ENCODE peak calls at places on chromosomes 2 and 18, in ten cellular contexts. One of them, this sample, is unnamed.

GRCh38 chr2:57906152-57906732 is 140.4 kb upstream of the VRK2 start:
- DNase-seq in dermis blood vessel endothelial cell: peak
- DNase-seq in nucleus accumbens: no peak
- DNase-seq in sciatic nerve: no peak
- DNase-seq in CD4-positive, alpha-beta memory T cell: peak
- DNase-seq in endothelial cell: no peak
- DNase-seq in NCI-H460: peak
- DNase-seq in stimulated activated CD4-positive, alpha-beta T cell treated with anti-CD3 and anti-CD28 coated beads, Interleukin-1b, Interleukin-23, amount 100 ng/mL, for 48 hours: no peak
- DNase-seq in small intestine: peak
- DNase-seq in hypothalamus: no peak
- DNase-seq in this sample: no peak

GRCh38 chr2:197369946-197370325 is 59.4 kb upstream of the ANKRD44 start:
- DNase-seq in NCI-H460: no peak
- DNase-seq in stimulated activated CD4-positive, alpha-beta T cell treated with anti-CD3 and anti-CD28 coated beads, Interleukin-1b, Interleukin-23, amount 100 ng/mL, for 48 hours: no peak
- DNase-seq in endothelial cell: no peak
- DNase-seq in CD4-positive, alpha-beta memory T cell: no peak
- DNase-seq in sciatic nerve: no peak
- DNase-seq in dermis blood vessel endothelial cell: no peak
- DNase-seq in hypothalamus: no peak
- DNase-seq in small intestine: peak
- DNase-seq in nucleus accumbens: no peak
- DNase-seq in this sample: no peak

GRCh38 chr2:70360661-70361316 is 58.9 kb upstream of the FAM136A start:
- DNase-seq in NCI-H460: no peak
- DNase-seq in nucleus accumbens: no peak
- DNase-seq in small intestine: peak
- DNase-seq in CD4-positive, alpha-beta memory T cell: no peak
- DNase-seq in sciatic nerve: no peak
- DNase-seq in stimulated activated CD4-positive, alpha-beta T cell treated with anti-CD3 and anti-CD28 coated beads, Interleukin-1b, Interleukin-23, amount 100 ng/mL, for 48 hours: no peak
- DNase-seq in dermis blood vessel endothelial cell: peak
- DNase-seq in endothelial cell: no peak
- DNase-seq in hypothalamus: no peak
- DNase-seq in this sample: no peak

GRCh38 chr2:237993701-237994100 is 26.9 kb downstream of the UBE2F start:
- DNase-seq in nucleus accumbens: no peak
- DNase-seq in dermis blood vessel endothelial cell: no peak
- DNase-seq in CD4-positive, alpha-beta memory T cell: no peak
- DNase-seq in sciatic nerve: no peak
- DNase-seq in NCI-H460: no peak
- DNase-seq in small intestine: no peak
- DNase-seq in endothelial cell: no peak
- DNase-seq in hypothalamus: no peak
- DNase-seq in stimulated activated CD4-positive, alpha-beta T cell treated with anti-CD3 and anti-CD28 coated beads, Interleukin-1b, Interleukin-23, amount 100 ng/mL, for 48 hours: no peak
- DNase-seq in this sample: no peak

GRCh38 chr2:97926936-97927335 is 68.8 kb downstream of the TMEM131 start:
- DNase-seq in sciatic nerve: no peak
- DNase-seq in small intestine: no peak
- DNase-seq in CD4-positive, alpha-beta memory T cell: no peak
- DNase-seq in dermis blood vessel endothelial cell: no peak
- DNase-seq in NCI-H460: no peak
- DNase-seq in nucleus accumbens: no peak
- DNase-seq in endothelial cell: no peak
- DNase-seq in hypothalamus: no peak
- DNase-seq in stimulated activated CD4-positive, alpha-beta T cell treated with anti-CD3 and anti-CD28 coated beads, Interleukin-1b, Interleukin-23, amount 100 ng/mL, for 48 hours: no peak
- DNase-seq in this sample: no peak

GRCh38 chr2:217905395-217905794 is 97.4 kb downstream of the TNS1 start:
- DNase-seq in hypothalamus: no peak
- DNase-seq in CD4-positive, alpha-beta memory T cell: no peak
- DNase-seq in stimulated activated CD4-positive, alpha-beta T cell treated with anti-CD3 and anti-CD28 coated beads, Interleukin-1b, Interleukin-23, amount 100 ng/mL, for 48 hours: no peak
- DNase-seq in nucleus accumbens: no peak
- DNase-seq in dermis blood vessel endothelial cell: no peak
- DNase-seq in endothelial cell: no peak
- DNase-seq in NCI-H460: no peak
- DNase-seq in sciatic nerve: no peak
- DNase-seq in small intestine: no peak
- DNase-seq in this sample: no peak

GRCh38 chr18:48828713-48829442 is 121.9 kb downstream of the SMAD7 start:
- DNase-seq in sciatic nerve: peak
- DNase-seq in CD4-positive, alpha-beta memory T cell: no peak
- DNase-seq in dermis blood vessel endothelial cell: no peak
- DNase-seq in NCI-H460: no peak
- DNase-seq in small intestine: no peak
- DNase-seq in endothelial cell: no peak
- DNase-seq in nucleus accumbens: no peak
- DNase-seq in stimulated activated CD4-positive, alpha-beta T cell treated with anti-CD3 and anti-CD28 coated beads, Interleukin-1b, Interleukin-23, amount 100 ng/mL, for 48 hours: no peak
- DNase-seq in hypothalamus: no peak
- DNase-seq in this sample: no peak

GRCh38 chr2:206915136-206915535 is 24.2 kb upstream of the CPO start:
- DNase-seq in CD4-positive, alpha-beta memory T cell: no peak
- DNase-seq in endothelial cell: no peak
- DNase-seq in nucleus accumbens: no peak
- DNase-seq in dermis blood vessel endothelial cell: peak
- DNase-seq in stimulated activated CD4-positive, alpha-beta T cell treated with anti-CD3 and anti-CD28 coated beads, Interleukin-1b, Interleukin-23, amount 100 ng/mL, for 48 hours: peak
- DNase-seq in sciatic nerve: no peak
- DNase-seq in small intestine: peak
- DNase-seq in NCI-H460: peak
- DNase-seq in hypothalamus: no peak
- DNase-seq in this sample: no peak

GRCh38 chr18:23650963-23651927 is 11.5 kb downstream of the ANKRD29 start:
- DNase-seq in NCI-H460: no peak
- DNase-seq in CD4-positive, alpha-beta memory T cell: no peak
- DNase-seq in dermis blood vessel endothelial cell: peak
- DNase-seq in hypothalamus: no peak
- DNase-seq in nucleus accumbens: no peak
- DNase-seq in sciatic nerve: no peak
- DNase-seq in small intestine: no peak
- DNase-seq in endothelial cell: no peak
- DNase-seq in stimulated activated CD4-positive, alpha-beta T cell treated with anti-CD3 and anti-CD28 coated beads, Interleukin-1b, Interleukin-23, amount 100 ng/mL, for 48 hours: no peak
- DNase-seq in this sample: no peak